ENCODE peak calls at places on chromosomes 3 and 15, in eight cellular contexts. Q, M, L, K, Y, U, G and I are unnamed samples.

GRCh38 chr15:47293763-47294162 is 423.5 kb upstream of the SEMA6D start:
- DNase-seq in Q (no peak), M (peak; percentile 90), L (no peak), K (no peak), Y (no peak), U (no peak), G (no peak), I (no peak)

GRCh38 chr3:28844688-28845324 is 436.1 kb upstream of the RBMS3 start:
- DNase-seq in Q (no peak), M (no peak), L (no peak), K (no peak), Y (no peak), U (no peak), G (no peak), I (no peak)

GRCh38 chr15:62462721-62463120 is 297.6 kb upstream of the C2CD4B start:
- DNase-seq in Q (no peak), M (peak; percentile 55), L (no peak), K (no peak), Y (no peak), U (no peak), G (no peak), I (no peak)

GRCh38 chr3:61136191-61136590 is 115.1 kb downstream of the FHIT start:
- DNase-seq in Q (no peak), M (no peak), L (no peak), K (no peak), Y (no peak), U (no peak), G (no peak), I (no peak)

GRCh38 chr15:72515591-72516389 is 41.7 kb downstream of the ARIH1 start:
- DNase-seq in Q (no peak), M (no peak), L (no peak), K (no peak), Y (no peak), U (no peak), G (no peak), I (no peak)

GRCh38 chr3:17183951-17184550 is 299.3 kb downstream of the PLCL2 start:
- DNase-seq in Q (no peak), M (no peak), L (no peak), K (no peak), Y (no peak), U (no peak), G (no peak), I (no peak)

GRCh38 chr15:65952425-65953053 is 83.2 kb downstream of the RAB11A start:
- DNase-seq in Q (no peak), M (no peak), L (peak; percentile 29), K (no peak), Y (no peak), U (peak; percentile 51), G (peak; percentile 21), I (no peak)

GRCh38 chr3:169085827-169086226 is 577.7 kb downstream of the MECOM start:
- DNase-seq in Q (no peak), M (no peak), L (no peak), K (no peak), Y (no peak), U (no peak), G (no peak), I (no peak)

GRCh38 chr15:80234883-80235282 is 17.1 kb downstream of the CTXND1 start:
- DNase-seq in Q (peak; percentile 22), M (no peak), L (peak; percentile 35), K (peak; percentile 30), Y (peak; percentile 26), U (peak; percentile 43), G (peak; percentile 39), I (peak; percentile 49)

GRCh38 chr15:64515196-64515595 is 54.8 kb downstream of the ZNF609 start:
- DNase-seq in Q (no peak), M (no peak), L (no peak), K (no peak), Y (no peak), U (no peak), G (no peak), I (no peak)

GRCh38 chr3:195260286-195260905 is 10.6 kb downstream of the XXYLT1 start:
- DNase-seq in Q (peak; percentile 13), M (no peak), L (peak; percentile 56), K (peak; percentile 19), Y (no peak), U (peak; percentile 47), G (peak; percentile 47), I (peak; percentile 46)

GRCh38 chr3:184543848-184544512 is 17.6 kb upstream of the EPHB3 start:
- DNase-seq in Q (peak; percentile 58), M (peak; percentile 78), L (peak; percentile 91), K (peak; percentile 66), Y (peak; percentile 72), U (peak; percentile 75), G (peak; percentile 82), I (peak; percentile 54)